ENCODE peak calls at places on chromosomes 7 and 10, in six cellular contexts. P, L, V, X, W and U are unnamed samples.

GRCh38 chr7:98354511-98355249 is 46.2 kb downstream of the BAIAP2L1 start:
- DNase-seq in P (peak), L (no peak), V (peak), X (no peak), W (no peak), U (no peak)

GRCh38 chr7:76155938-76156337 is 45.8 kb upstream of the SRRM3 start:
- DNase-seq in P (peak), L (no peak), V (no peak), X (no peak), W (no peak), U (no peak)

GRCh38 chr7:157013602-157014549 is 3.4 kb upstream of the MNX1 start:
- DNase-seq in P (no peak), L (no peak), V (peak), X (no peak), W (no peak), U (no peak)

GRCh38 chr10:122234416-122234815 is 36.7 kb upstream of the BTBD16 start:
- DNase-seq in P (no peak), L (no peak), V (no peak), X (no peak), W (no peak), U (no peak)

GRCh38 chr10:32210306-32211045 is 136.5 kb downstream of the EPC1 start:
- DNase-seq in P (peak), L (peak), V (peak), X (no peak), W (no peak), U (no peak)

GRCh38 chr10:79127151-79127961 is 58.6 kb downstream of the ZMIZ1 start:
- DNase-seq in P (peak), L (no peak), V (peak), X (no peak), W (no peak), U (no peak)

GRCh38 chr10:12656518-12657142 is 307.3 kb downstream of the CAMK1D start:
- DNase-seq in P (peak), L (peak), V (peak), X (no peak), W (peak), U (no peak)

GRCh38 chr10:93149761-93150160 is 76.1 kb downstream of the CYP26A1 start:
- DNase-seq in P (peak), L (no peak), V (no peak), X (no peak), W (no peak), U (no peak)

GRCh38 chr10:102269017-102269416 is 23.7 kb downstream of the GBF1 start:
- DNase-seq in P (peak), L (no peak), V (no peak), X (no peak), W (no peak), U (no peak)

GRCh38 chr7:94188350-94188749 is 184.2 kb upstream of the BET1 start:
- DNase-seq in P (no peak), L (no peak), V (no peak), X (no peak), W (no peak), U (no peak)

GRCh38 chr10:25522946-25523608 is 348.3 kb downstream of the GPR158 start:
- DNase-seq in P (no peak), L (no peak), V (peak), X (no peak), W (no peak), U (peak)

GRCh38 chr7:22582860-22583640 is 83.1 kb upstream of the STEAP1B start:
- DNase-seq in P (peak), L (no peak), V (peak), X (no peak), W (no peak), U (no peak)

GRCh38 chr7:100655908-100656674 is at the start of gene ACTL6B:
- DNase-seq in P (peak), L (peak), V (peak), X (peak), W (peak), U (no peak)

GRCh38 chr10:132376394-132376851 is 20.6 kb upstream of the PWWP2B start:
- DNase-seq in P (no peak), L (no peak), V (peak), X (no peak), W (no peak), U (no peak)

GRCh38 chr7:34718867-34719266 is 60.8 kb downstream of the NPSR1 start:
- DNase-seq in P (no peak), L (no peak), V (no peak), X (no peak), W (no peak), U (no peak)

GRCh38 chr7:81886211-81886764 is 116.4 kb upstream of the HGF start:
- DNase-seq in P (no peak), L (no peak), V (no peak), X (no peak), W (no peak), U (no peak)

GRCh38 chr7:111330235-111330523 is 232.1 kb downstream of the IMMP2L start:
- DNase-seq in P (no peak), L (no peak), V (no peak), X (no peak), W (no peak), U (no peak)

GRCh38 chr7:30596043-30596641 is 1.5 kb downstream of the GARS1 start:
- DNase-seq in P (peak), L (peak), V (peak), X (no peak), W (no peak), U (no peak)

GRCh38 chr10:99993994-99994689 is 15.6 kb downstream of the DNMBP start:
- DNase-seq in P (peak), L (peak), V (peak), X (peak), W (peak), U (peak)

GRCh38 chr10:15718495-15719061 is 1.1 kb downstream of the ITGA8 start:
- DNase-seq in P (no peak), L (no peak), V (peak), X (no peak), W (no peak), U (no peak)

GRCh38 chr10:101829561-101830315 is 11.5 kb upstream of the OGA start:
- DNase-seq in P (no peak), L (peak), V (peak), X (peak), W (no peak), U (no peak)

GRCh38 chr7:16668978-16669377 is 23.0 kb downstream of the BZW2 start:
- DNase-seq in P (no peak), L (no peak), V (no peak), X (no peak), W (no peak), U (no peak)

GRCh38 chr7:51011710-51012350 is 229.1 kb upstream of the GRB10 start:
- DNase-seq in P (no peak), L (no peak), V (no peak), X (no peak), W (no peak), U (no peak)

GRCh38 chr7:9264395-9264794 is 831.0 kb downstream of the NXPH1 start:
- DNase-seq in P (no peak), L (no peak), V (peak), X (no peak), W (no peak), U (no peak)